ENCODE peak calls at places on chromosome 17, in four cellular contexts. V is astrocyte of the cerebellum, W is lower lobe of right lung, C is PC-9. F is an unnamed sample.

GRCh38 chr17:1941241-1942065 is 83.7 kb downstream of the RTN4RL1 start:
- DNase-seq in C (no peak), V (no peak), W (no peak), F (no peak)

GRCh38 chr17:73879987-73880386 is 235.7 kb upstream of the SDK2 start:
- DNase-seq in W (no peak), V (no peak), C (no peak), F (no peak)

GRCh38 chr17:7016406-7016805 is 4.0 kb downstream of the RNASEK start:
- DNase-seq in V (no peak), C (no peak), W (no peak), F (no peak)

GRCh38 chr17:38729368-38729885 is 714 bp upstream of the CISD3 start:
- DNase-seq in W (no peak), C (no peak), V (no peak), F (no peak)

GRCh38 chr17:83183150-83183820 is 103.9 kb downstream of the METRNL start:
- DNase-seq in C (no peak), W (no peak), V (no peak), F (no peak)

GRCh38 chr17:36813957-36814356 is 123.3 kb upstream of the LHX1 start:
- DNase-seq in V (no peak), C (no peak), W (no peak), F (no peak)

GRCh38 chr17:73936908-73937627 is 266.4 kb upstream of the RPL38 start:
- DNase-seq in W (no peak), C (no peak), V (no peak), F (no peak)

GRCh38 chr17:6487243-6488007 is 43.2 kb downstream of the PIMREG start:
- DNase-seq in C (no peak), V (no peak), W (peak; percentile 56), F (no peak)

GRCh38 chr17:19883537-19884215 is 15.9 kb upstream of the ULK2 start:
- DNase-seq in V (no peak), C (no peak), W (peak; percentile 10), F (no peak)

GRCh38 chr17:61641084-61641483 is 50.1 kb upstream of the NACA2 start:
- DNase-seq in C (no peak), V (no peak), W (no peak), F (no peak)

GRCh38 chr17:80646328-80646727 is 101.7 kb downstream of the RPTOR start:
- DNase-seq in C (no peak), W (no peak), V (no peak), F (no peak)

GRCh38 chr17:30236807-30237206 is 1.3 kb upstream of the SLC6A4 start:
- DNase-seq in C (no peak), W (peak; percentile 76), V (no peak), F (peak; percentile 25)

GRCh38 chr17:33967608-33968349 is 287.3 kb upstream of the CCL2 start:
- DNase-seq in C (no peak), W (no peak), V (no peak), F (no peak)

GRCh38 chr17:6940186-6940649 is 55.6 kb upstream of the ALOX12 start:
- DNase-seq in W (no peak), C (no peak), V (no peak), F (peak; percentile 41)

GRCh38 chr17:70168044-70168978 is 1.0 kb upstream of the KCNJ2 start:
- DNase-seq in C (no peak), V (peak; percentile 74), W (peak; percentile 68), F (peak; percentile 70)

GRCh38 chr17:66542183-66542966 is 240.0 kb downstream of the PRKCA start:
- DNase-seq in V (peak; percentile 53), C (no peak), W (no peak), F (peak; percentile 62)

GRCh38 chr17:79925242-79925957 is 86.2 kb upstream of the CBX4 start:
- DNase-seq in W (peak; percentile 88), C (peak; percentile 57), V (peak; percentile 13), F (peak; percentile 31)

GRCh38 chr17:19284005-19284959 is 47.1 kb downstream of the EPN2 start:
- DNase-seq in V (no peak), C (peak; percentile 34), W (no peak), F (no peak)

GRCh38 chr17:57953703-57954420 is 1.4 kb downstream of the CUEDC1 start:
- DNase-seq in C (no peak), V (no peak), W (no peak), F (no peak)

GRCh38 chr17:66625321-66625767 is 209.6 kb upstream of the CACNG5 start:
- DNase-seq in C (no peak), W (no peak), V (no peak), F (peak; percentile 41)

GRCh38 chr17:882827-883585 is 96.6 kb downstream of the NXN start:
- DNase-seq in C (no peak), V (no peak), W (no peak), F (peak; percentile 28)

GRCh38 chr17:2197271-2197670 is 106.3 kb downstream of the SMG6 start:
- DNase-seq in V (no peak), W (no peak), C (no peak), F (no peak)

GRCh38 chr17:35799942-35800341 is 4.5 kb upstream of the MMP28 start:
- DNase-seq in W (peak; percentile 84), V (no peak), C (no peak), F (peak; percentile 88)

GRCh38 chr17:74937064-74938051 is 1.7 kb downstream of the OTOP3 start:
- DNase-seq in C (no peak), V (no peak), W (no peak), F (no peak)

GRCh38 chr17:65130829-65131228 is 6.3 kb upstream of the RGS9 start:
- DNase-seq in W (no peak), C (no peak), V (no peak), F (no peak)

GRCh38 chr17:42653179-42654124 is 5.6 kb upstream of the TUBG2 start:
- DNase-seq in W (no peak), V (no peak), C (no peak), F (peak; percentile 82)

GRCh38 chr17:82096709-82097186 is 1.3 kb downstream of the FASN start:
- DNase-seq in W (no peak), V (no peak), C (no peak), F (no peak)

GRCh38 chr17:78423961-78424747 is 45.7 kb downstream of the PGS1 start:
- DNase-seq in V (no peak), W (no peak), C (no peak), F (no peak)

GRCh38 chr17:76077582-76078110 is 1.3 kb upstream of the ZACN start:
- DNase-seq in C (no peak), V (no peak), W (no peak), F (no peak)

GRCh38 chr17:68514809-68515208 is 2.6 kb downstream of the PRKAR1A start:
- DNase-seq in W (no peak), V (no peak), C (no peak), F (peak; percentile 67)

GRCh38 chr17:7021993-7022778 is 664 bp upstream of the BCL6B start:
- DNase-seq in V (no peak), C (no peak), W (peak; percentile 85), F (peak; percentile 59)

GRCh38 chr17:49984283-49984682 is 10.7 kb downstream of the DLX3 start:
- DNase-seq in W (no peak), V (no peak), C (no peak), F (no peak)

GRCh38 chr17:22512997-22513538 is 820.7 kb downstream of the KCNJ18 start:
- DNase-seq in C (no peak), V (no peak), W (no peak), F (no peak)

GRCh38 chr17:35371934-35372333 is 1.5 kb downstream of the SLFN11 start:
- DNase-seq in C (no peak), W (no peak), V (no peak), F (no peak)

GRCh38 chr17:78746263-78746948 is 35.7 kb downstream of the CYTH1 start:
- DNase-seq in W (no peak), C (no peak), V (no peak), F (no peak)

GRCh38 chr17:40540448-40540847 is 24.8 kb downstream of the CCR7 start:
- DNase-seq in V (no peak), W (no peak), C (no peak), F (no peak)

GRCh38 chr17:27475070-27475673 is 18.9 kb downstream of the KSR1 start:
- DNase-seq in V (no peak), W (no peak), C (no peak), F (no peak)

GRCh38 chr17:27473190-27473747 is 17.0 kb downstream of the KSR1 start:
- DNase-seq in W (no peak), C (no peak), V (no peak), F (no peak)

GRCh38 chr17:27471321-27472269 is 15.3 kb downstream of the KSR1 start:
- DNase-seq in V (no peak), C (peak; percentile 93), W (no peak), F (no peak)

GRCh38 chr17:27475981-27476895 is 20.0 kb downstream of the KSR1 start:
- DNase-seq in W (no peak), V (no peak), C (no peak), F (no peak)

GRCh38 chr17:27473748-27474609 is 17.7 kb downstream of the KSR1 start:
- DNase-seq in C (no peak), V (no peak), W (peak; percentile 72), F (no peak)
- H3K4me3 ChIP-seq in C (no peak overlapping the region), V (no peak overlapping the region), W (no peak overlapping the region), F (no peak overlapping the region)

GRCh38 chr17:45895969-45896793 is 1.8 kb downstream of the MAPT start:
- DNase-seq in W (no peak), V (no peak), C (no peak), F (no peak)
- H3K4me3 ChIP-seq in W (peak overlapping the region; percentile 84), V (no peak overlapping the region), C (no peak overlapping the region), F (no peak overlapping the region)

DNA sequence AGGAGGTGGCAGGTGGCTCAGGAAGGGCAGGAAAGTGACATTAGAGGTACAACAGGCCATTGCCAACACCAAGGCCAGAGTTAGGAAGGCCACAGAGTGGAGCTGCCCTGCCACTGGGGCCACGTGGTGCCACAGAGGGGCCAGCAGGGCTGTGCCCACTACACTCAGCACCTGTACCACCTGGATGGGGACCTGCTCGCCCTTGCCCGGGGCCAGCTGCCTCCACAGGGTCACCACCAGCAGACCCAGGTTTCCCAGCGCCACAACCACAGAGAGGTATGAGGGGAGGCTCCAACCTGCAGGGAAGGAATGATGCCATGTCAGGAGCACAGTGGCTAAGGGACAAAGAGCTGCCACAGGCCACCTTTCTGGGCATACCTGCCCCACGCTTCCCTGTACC is 1.2 kb downstream of the SLC52A1 start:
- DNase-seq in W (no peak), C (no peak), V (no peak), F (no peak)
- H3K4me3 ChIP-seq in W (no peak overlapping the region), C (no peak overlapping the region), V (no peak overlapping the region), F (no peak overlapping the region)

GRCh38 chr17:71846561-71846960 is 274.3 kb upstream of the SOX9 start:
- DNase-seq in V (no peak), C (no peak), W (no peak), F (no peak)

GRCh38 chr17:71849783-71850768 is 270.7 kb upstream of the SOX9 start:
- DNase-seq in V (no peak), C (no peak), W (no peak), F (no peak)

GRCh38 chr17:71850792-71851191 is 270.0 kb upstream of the SOX9 start:
- DNase-seq in V (no peak), W (no peak), C (no peak), F (no peak)

GRCh38 chr17:71842991-71843390 is 277.8 kb upstream of the SOX9 start:
- DNase-seq in C (no peak), V (no peak), W (no peak), F (no peak)

GRCh38 chr17:71845354-71845753 is 275.5 kb upstream of the SOX9 start:
- DNase-seq in C (no peak), W (no peak), V (no peak), F (no peak)
- H3K4me3 ChIP-seq in C (no peak overlapping the region), W (no peak overlapping the region), V (no peak overlapping the region), F (no peak overlapping the region)

DNA sequence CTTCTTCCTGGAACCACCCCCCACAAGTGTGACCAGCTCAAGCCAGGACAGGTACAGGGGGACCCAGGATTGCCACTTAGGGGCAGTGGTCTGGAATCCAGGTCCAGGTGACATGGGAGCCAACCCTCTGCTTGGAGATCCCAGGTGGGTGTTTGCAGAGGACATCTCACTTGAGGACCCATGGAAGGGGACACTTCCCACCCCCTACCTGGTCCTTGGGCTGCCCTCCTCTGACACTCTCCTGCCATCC is 145.5 kb downstream of the SEC14L1 start:
- DNase-seq in V (no peak), W (no peak), C (no peak), F (no peak)
- H3K4me3 ChIP-seq in V (no peak overlapping the region), W (no peak overlapping the region), C (peak overlapping the region; percentile 72), F (no peak overlapping the region)

F was measured in AG10803.